ENCODE peak calls at places on chromosomes 3 and 15, in nine cellular contexts. Y, F, Z, M, P, C, O, W and R are unnamed samples. For H3K4me1, the result is how much of the 10 kb centered on the place peaks cover.

GRCh38 chr3:179652467-179653105 is at the start of gene USP13:
- DNase-seq in Y (peak), F (peak), Z (peak), M (peak), P (peak), C (peak), O (peak), W (no peak), R (peak)

GRCh38 chr3:69081583-69082262 is 1.6 kb upstream of the UBA3 start:
- DNase-seq in Y (peak), F (no peak), Z (no peak), M (no peak), P (no peak), C (peak), O (no peak), W (no peak), R (no peak)

GRCh38 chr3:192092388-192093005 is 631.5 kb downstream of the PYDC2 start:
- DNase-seq in Y (no peak), F (no peak), Z (no peak), M (no peak), P (no peak), C (no peak), O (no peak), W (no peak), R (no peak)

GRCh38 chr15:44811347-44811746 is 75.0 kb downstream of the TRIM69 start:
- DNase-seq in Y (no peak), F (no peak), Z (no peak), M (no peak), P (no peak), C (no peak), O (peak), W (no peak), R (no peak)

GRCh38 chr3:111666041-111666735 is 71.0 kb upstream of the ZBED2 start:
- DNase-seq in Y (no peak), F (no peak), Z (no peak), M (no peak), P (no peak), C (peak), O (no peak), W (no peak), R (no peak)

GRCh38 chr3:115227461-115227860 is 80.4 kb upstream of the ZBTB20 start:
- DNase-seq in Y (no peak), F (no peak), Z (no peak), M (no peak), P (no peak), C (no peak), O (no peak), W (no peak), R (no peak)

GRCh38 chr15:28783873-28784272 is 64.6 kb downstream of the GOLGA6L7 start:
- DNase-seq in Y (no peak), F (no peak), Z (no peak), M (no peak), P (no peak), C (no peak), O (no peak), W (no peak), R (no peak)

GRCh38 chr15:66955871-66956585 is 109.4 kb upstream of the SMAD3 start:
- DNase-seq in Y (no peak), F (no peak), Z (no peak), M (peak), P (no peak), C (peak), O (no peak), W (no peak), R (no peak)

GRCh38 chr15:67185621-67186225 is 68.7 kb downstream of the AAGAB start:
- DNase-seq in Y (no peak), F (no peak), Z (no peak), M (peak), P (no peak), C (no peak), O (no peak), W (no peak), R (no peak)

GRCh38 chr3:188700497-188700896 is 471.3 kb upstream of the TPRG1 start:
- DNase-seq in Y (no peak), F (no peak), Z (no peak), M (no peak), P (no peak), C (no peak), O (no peak), W (no peak), R (no peak)

GRCh38 chr3:171173732-171174131 is 147.2 kb upstream of the SLC2A2 start:
- DNase-seq in Y (no peak), F (peak), Z (peak), M (no peak), P (no peak), C (no peak), O (no peak), W (no peak), R (no peak)

GRCh38 chr3:158217992-158218391 is 108.1 kb downstream of the RSRC1 start:
- DNase-seq in Y (no peak), F (no peak), Z (no peak), M (no peak), P (no peak), C (peak), O (no peak), W (no peak), R (no peak)

GRCh38 chr15:83854314-83854713 is 200.4 kb downstream of the ADAMTSL3 start:
- DNase-seq in Y (no peak), F (no peak), Z (no peak), M (peak), P (no peak), C (no peak), O (no peak), W (no peak), R (no peak)

GRCh38 chr3:109804697-109805096 is 467.4 kb upstream of the DPPA4 start:
- DNase-seq in Y (no peak), F (no peak), Z (no peak), M (no peak), P (no peak), C (no peak), O (no peak), W (no peak), R (no peak)

GRCh38 chr3:138492980-138493675 is 58.7 kb downstream of the ESYT3 start:
- DNase-seq in Y (no peak), F (no peak), Z (no peak), M (no peak), P (no peak), C (no peak), O (no peak), W (no peak), R (no peak)

GRCh38 chr3:170423001-170423615 is 4.4 kb downstream of the CLDN11 start:
- DNase-seq in Y (no peak), F (no peak), Z (no peak), M (no peak), P (no peak), C (no peak), O (no peak), W (no peak), R (peak)

GRCh38 chr15:89406756-89407650 is 72.4 kb upstream of the POLG start:
- DNase-seq in Y (no peak), F (no peak), Z (no peak), M (no peak), P (no peak), C (peak), O (no peak), W (no peak), R (no peak)

GRCh38 chr3:190266265-190266914 is 55.9 kb downstream of the CLDN1 start:
- DNase-seq in Y (no peak), F (no peak), Z (no peak), M (no peak), P (no peak), C (no peak), O (no peak), W (no peak), R (no peak)

GRCh38 chr3:155034786-155035185 is 45.3 kb upstream of the MME start:
- DNase-seq in Y (no peak), F (no peak), Z (no peak), M (no peak), P (no peak), C (no peak), O (no peak), W (no peak), R (no peak)

GRCh38 chr15:81809543-81809942 is 236.3 kb downstream of the MEX3B start:
- DNase-seq in Y (peak), F (peak), Z (no peak), M (peak), P (no peak), C (peak), O (no peak), W (no peak), R (no peak)

GRCh38 chr15:82835391-82835917 is 26.0 kb downstream of the WHAMM start:
- DNase-seq in Y (no peak), F (no peak), Z (no peak), M (no peak), P (no peak), C (no peak), O (no peak), W (no peak), R (no peak)

GRCh38 chr3:101039285-101039684 is 46.1 kb upstream of the ABI3BP start:
- DNase-seq in Y (no peak), F (peak), Z (no peak), M (no peak), P (no peak), C (no peak), O (no peak), W (no peak), R (no peak)

DNA sequence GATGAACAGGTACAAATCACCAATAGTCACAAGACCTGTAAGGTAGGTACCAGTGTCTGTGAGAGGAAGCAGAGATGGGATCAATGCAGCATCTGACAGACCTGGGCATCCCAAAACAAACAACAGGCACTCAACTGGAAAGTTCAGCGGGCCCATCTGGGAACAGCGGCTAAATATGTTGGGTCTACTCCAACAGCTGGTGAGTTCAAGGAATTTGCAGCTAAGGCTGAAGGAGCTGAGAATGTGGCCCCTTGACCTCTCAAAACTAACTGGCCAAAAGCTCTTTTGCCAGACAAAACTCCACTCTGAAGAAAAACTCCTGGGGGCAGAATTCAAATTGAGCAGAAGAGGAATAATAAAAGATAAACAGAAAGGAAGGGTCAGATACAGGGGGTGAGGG is 24.4 kb downstream of the AVEN start:
- DNase-seq in Y (no peak), F (no peak), Z (no peak), M (peak), P (no peak), C (no peak), O (no peak), W (no peak), R (no peak)
- H3K4me1 ChIP-seq in Y (under half), F (under half), Z (under half), M (under half), P (under half), C (under half), O (under half), W (under half), R (under half)

DNA sequence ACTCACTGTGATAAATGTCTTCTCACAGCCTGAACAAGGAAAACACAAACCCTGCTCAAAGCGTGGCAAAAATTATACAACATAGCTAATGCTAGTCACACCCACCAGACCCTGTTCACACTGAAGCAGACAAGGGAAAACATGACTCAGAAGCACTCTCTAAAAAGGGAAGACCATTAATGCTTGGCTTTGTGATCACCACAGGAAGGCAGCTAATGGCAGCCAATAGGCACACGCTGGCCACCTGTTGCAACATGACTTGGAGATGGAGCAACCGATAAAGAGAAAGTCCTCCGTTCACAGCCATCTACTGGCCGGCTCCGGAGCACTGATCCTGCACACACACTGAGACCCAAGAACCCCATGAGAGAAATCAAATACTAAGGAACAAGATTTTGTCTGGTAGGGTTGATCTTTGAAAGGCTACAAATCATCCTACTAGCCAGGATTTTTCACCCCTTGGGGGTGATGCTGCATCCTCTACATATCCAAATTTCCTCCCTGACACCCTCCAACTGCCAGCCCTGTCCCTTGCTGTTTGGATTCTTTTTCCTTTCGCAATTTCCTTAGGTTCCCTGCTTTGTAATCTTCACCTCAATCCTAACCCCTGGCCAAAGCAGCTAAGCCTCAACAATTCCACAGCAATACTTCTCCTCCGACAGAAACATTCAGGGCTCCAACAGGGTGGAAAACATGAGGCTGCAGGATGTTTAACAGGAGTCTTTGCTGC is 3.2 kb downstream of the ZXDC start:
- DNase-seq in Y (peak), F (peak), Z (peak), M (peak), P (no peak), C (peak), O (no peak), W (no peak), R (peak)
- H3K4me1 ChIP-seq in Y (under half), F (under half), Z (half or more), M (under half), P (under half), C (under half), O (under half), W (under half), R (under half)

DNA sequence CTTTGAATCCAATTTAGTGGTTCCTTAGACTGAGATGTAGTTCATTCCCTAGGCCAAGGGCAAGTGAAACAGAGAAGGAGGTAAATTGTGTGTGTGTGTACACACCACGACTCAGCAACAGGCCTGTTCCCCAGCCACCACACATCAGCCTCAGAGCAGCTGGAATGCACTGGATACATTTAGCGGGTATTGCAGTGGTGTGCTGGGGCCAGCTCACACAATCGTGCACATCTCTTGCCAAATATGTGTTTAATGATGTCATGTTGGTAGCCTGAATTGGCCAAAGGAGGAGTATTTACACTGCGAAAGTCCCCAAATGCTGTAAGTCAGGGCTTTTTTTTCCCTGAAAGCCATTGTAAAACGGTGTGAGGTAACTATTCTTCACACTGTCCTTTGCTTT is 82.3 kb downstream of the RBPMS2 start:
- DNase-seq in Y (no peak), F (peak), Z (no peak), M (peak), P (no peak), C (no peak), O (no peak), W (no peak), R (no peak)
- H3K4me1 ChIP-seq in Y (under half), F (under half), Z (half or more), M (under half), P (under half), C (under half), O (under half), W (under half), R (under half)

GRCh38 chr3:159892171-159892791 is 96.4 kb upstream of the IL12A start:
- DNase-seq in Y (no peak), F (peak), Z (peak), M (no peak), P (no peak), C (no peak), O (no peak), W (no peak), R (no peak)

GRCh38 chr3:159896543-159896942 is 92.1 kb upstream of the IL12A start:
- DNase-seq in Y (no peak), F (no peak), Z (no peak), M (no peak), P (no peak), C (no peak), O (no peak), W (no peak), R (no peak)

GRCh38 chr3:159895430-159895829 is 93.2 kb upstream of the IL12A start:
- DNase-seq in Y (no peak), F (no peak), Z (no peak), M (no peak), P (no peak), C (no peak), O (no peak), W (no peak), R (no peak)

GRCh38 chr3:159894386-159894785 is 94.2 kb upstream of the IL12A start:
- DNase-seq in Y (no peak), F (no peak), Z (no peak), M (no peak), P (no peak), C (no peak), O (no peak), W (no peak), R (no peak)

DNA sequence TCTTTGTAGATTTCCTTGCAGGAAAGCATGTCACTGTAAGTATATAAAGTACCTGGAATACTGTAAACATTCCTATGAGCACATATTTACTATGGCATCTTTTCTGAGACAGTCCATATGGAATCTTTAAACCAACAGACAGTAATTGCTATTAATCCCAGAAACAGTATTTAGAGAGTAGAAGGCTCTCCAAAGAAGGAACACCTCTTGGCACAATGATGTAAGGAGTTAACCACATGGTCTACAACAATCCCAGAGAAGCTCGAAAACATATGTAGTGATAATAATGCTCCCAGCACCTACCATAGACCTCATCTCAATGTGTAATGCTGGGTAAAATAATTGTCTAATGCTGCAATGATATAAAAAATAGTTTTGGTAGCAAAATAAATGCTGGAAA is 95.8 kb upstream of the IL12A start:
- DNase-seq in Y (no peak), F (no peak), Z (no peak), M (no peak), P (no peak), C (no peak), O (no peak), W (no peak), R (no peak)
- H3K4me1 ChIP-seq in Y (under half), F (under half), Z (half or more), M (under half), P (under half), C (under half), O (under half), W (under half), R (under half)

GRCh38 chr15:96692826-96693225 is 362.3 kb downstream of the NR2F2 start:
- DNase-seq in Y (no peak), F (no peak), Z (no peak), M (no peak), P (no peak), C (no peak), O (no peak), W (no peak), R (no peak)

GRCh38 chr15:96699871-96700401 is 369.4 kb downstream of the NR2F2 start:
- DNase-seq in Y (no peak), F (no peak), Z (no peak), M (no peak), P (no peak), C (peak), O (no peak), W (no peak), R (no peak)

GRCh38 chr15:96693990-96694517 is 363.6 kb downstream of the NR2F2 start:
- DNase-seq in Y (no peak), F (no peak), Z (no peak), M (no peak), P (no peak), C (no peak), O (no peak), W (no peak), R (no peak)

GRCh38 chr15:96693515-96693914 is 363.0 kb downstream of the NR2F2 start:
- DNase-seq in Y (no peak), F (no peak), Z (no peak), M (no peak), P (no peak), C (no peak), O (no peak), W (no peak), R (no peak)

GRCh38 chr15:96695426-96695825 is 364.9 kb downstream of the NR2F2 start:
- DNase-seq in Y (no peak), F (no peak), Z (no peak), M (no peak), P (no peak), C (no peak), O (no peak), W (no peak), R (no peak)
- H3K4me1 ChIP-seq in Y (under half), F (under half), Z (under half), M (under half), P (under half), C (under half), O (under half), W (under half), R (under half)

DNA sequence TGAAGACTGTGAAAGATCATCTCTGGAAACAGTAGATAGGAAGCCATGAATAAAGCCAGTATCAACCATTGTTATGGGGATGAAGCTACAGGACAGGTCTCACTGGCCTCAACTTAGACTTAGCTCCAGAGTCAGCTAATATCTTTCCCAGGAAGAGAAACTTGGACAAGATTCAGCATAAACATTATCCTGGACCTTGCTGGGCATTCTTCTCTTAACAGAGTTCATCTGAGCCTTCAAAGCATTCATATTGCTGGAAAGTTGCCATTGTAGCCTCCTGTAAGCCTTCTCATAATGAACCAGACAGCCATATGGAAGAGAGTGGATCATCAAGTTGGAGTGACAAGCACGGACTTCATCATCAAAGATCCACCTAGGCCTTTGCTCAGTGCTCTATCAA is 386.4 kb upstream of the THBS1 start:
- DNase-seq in Y (no peak), F (no peak), Z (no peak), M (peak), P (no peak), C (no peak), O (no peak), W (no peak), R (no peak)
- H3K4me1 ChIP-seq in Y (under half), F (under half), Z (under half), M (under half), P (under half), C (under half), O (under half), W (under half), R (under half)

DNA sequence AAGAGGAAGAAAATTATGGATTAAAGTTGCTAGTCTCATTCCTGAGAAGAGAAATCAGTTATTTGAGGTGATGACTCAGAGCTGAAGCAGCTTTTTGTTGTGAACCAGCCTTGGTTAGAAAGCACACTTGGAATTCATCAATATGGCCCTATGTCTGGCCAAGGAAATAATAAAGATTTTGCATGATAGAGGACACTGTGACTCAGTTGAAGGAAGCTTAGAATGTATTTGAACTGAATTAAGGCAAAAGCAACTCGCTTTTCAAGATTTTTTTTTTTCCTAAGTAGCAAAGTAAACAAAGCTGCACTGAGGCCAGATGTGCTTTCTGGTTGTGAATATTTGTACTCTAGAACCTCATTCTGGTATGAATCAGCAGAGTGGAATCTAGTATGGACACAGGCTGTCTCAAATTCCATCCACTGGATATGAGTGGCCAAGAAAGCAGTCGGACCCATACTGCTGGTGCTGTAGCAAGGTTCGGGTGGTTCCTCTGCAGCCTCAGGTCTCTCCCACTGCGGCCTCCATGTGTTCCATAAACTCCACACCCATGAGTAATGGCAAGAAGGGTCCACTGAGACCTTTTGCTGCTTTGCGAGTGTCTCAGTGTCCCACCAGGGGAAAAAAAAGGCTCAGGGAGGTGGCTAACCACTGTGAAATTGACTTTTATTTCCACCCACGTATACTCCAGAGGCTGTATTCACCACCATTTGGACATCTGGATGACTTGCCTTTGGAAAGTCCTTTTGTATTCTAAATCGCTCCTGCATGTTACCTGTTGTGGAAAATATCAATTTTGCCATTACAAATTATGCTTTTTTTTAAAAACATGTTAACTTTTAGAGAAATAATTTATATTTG is 53.1 kb downstream of the TGFBR2 start:
- DNase-seq in Y (no peak), F (no peak), Z (no peak), M (peak), P (no peak), C (peak), O (no peak), W (peak), R (no peak)
- H3K4me1 ChIP-seq in Y (half or more), F (under half), Z (half or more), M (under half), P (half or more), C (under half), O (under half), W (under half), R (under half)